ENCODE peak calls at places on chromosomes 16 and 17, in nine cellular contexts. D, W, N, R, P, C, G, A and F are unnamed samples.

GRCh38 chr16:88838566-88838965 is 18.2 kb downstream of the GALNS start:
- DNase-seq in D (no peak), W (no peak), N (no peak), R (no peak), P (no peak), C (no peak), G (no peak), A (no peak), F (no peak)

GRCh38 chr16:4933871-4934395 is 3.0 kb downstream of the PPL start:
- DNase-seq in D (no peak), W (no peak), N (no peak), R (no peak), P (no peak), C (no peak), G (no peak), A (no peak), F (no peak)

GRCh38 chr17:59349178-59349577 is 17.7 kb downstream of the YPEL2 start:
- DNase-seq in D (no peak), W (no peak), N (no peak), R (no peak), P (no peak), C (no peak), G (no peak), A (no peak), F (no peak)

GRCh38 chr16:31033709-31034492 is 543 bp downstream of the STX4 start:
- DNase-seq in D (peak), W (peak), N (peak), R (peak), P (peak), C (peak), G (peak), A (peak), F (peak)

GRCh38 chr17:77188084-77189066 is 47.6 kb downstream of the SEC14L1 start:
- DNase-seq in D (peak), W (no peak), N (no peak), R (no peak), P (no peak), C (no peak), G (no peak), A (no peak), F (no peak)

GRCh38 chr16:29743475-29743826 is 2.3 kb downstream of the C16orf54 start:
- DNase-seq in D (no peak), W (no peak), N (no peak), R (no peak), P (no peak), C (no peak), G (no peak), A (no peak), F (no peak)

GRCh38 chr16:49181812-49182211 is 99.8 kb downstream of the CBLN1 start:
- DNase-seq in D (peak), W (no peak), N (no peak), R (no peak), P (no peak), C (no peak), G (no peak), A (no peak), F (no peak)

GRCh38 chr17:71801301-71801700 is 319.5 kb upstream of the SOX9 start:
- DNase-seq in D (no peak), W (no peak), N (peak), R (peak), P (no peak), C (no peak), G (no peak), A (no peak), F (no peak)

GRCh38 chr17:37465058-37465616 is 24.6 kb upstream of the DUSP14 start:
- DNase-seq in D (no peak), W (no peak), N (peak), R (peak), P (no peak), C (no peak), G (no peak), A (no peak), F (no peak)

GRCh38 chr16:85055503-85056210 is 28.1 kb downstream of the KIAA0513 start:
- DNase-seq in D (peak), W (peak), N (peak), R (peak), P (no peak), C (no peak), G (peak), A (peak), F (no peak)

GRCh38 chr17:64148699-64149098 is 18.8 kb upstream of the ERN1 start:
- DNase-seq in D (no peak), W (no peak), N (no peak), R (no peak), P (peak), C (no peak), G (no peak), A (no peak), F (no peak)

GRCh38 chr16:80197790-80198201 is 343.0 kb upstream of the DYNLRB2 start:
- DNase-seq in D (no peak), W (no peak), N (peak), R (peak), P (peak), C (no peak), G (no peak), A (no peak), F (no peak)

GRCh38 chr16:84821179-84821578 is 1.4 kb downstream of the CRISPLD2 start:
- DNase-seq in D (no peak), W (no peak), N (no peak), R (no peak), P (no peak), C (no peak), G (no peak), A (no peak), F (no peak)

GRCh38 chr16:22955461-22956145 is 141.6 kb downstream of the HS3ST2 start:
- DNase-seq in D (no peak), W (no peak), N (no peak), R (no peak), P (no peak), C (no peak), G (peak), A (no peak), F (no peak)

GRCh38 chr17:37741334-37742113 is 3.3 kb downstream of the HNF1B start:
- DNase-seq in D (no peak), W (no peak), N (no peak), R (no peak), P (no peak), C (no peak), G (no peak), A (no peak), F (no peak)

GRCh38 chr16:80599466-80599865 is 58.7 kb downstream of the DYNLRB2 start:
- DNase-seq in D (no peak), W (no peak), N (peak), R (no peak), P (no peak), C (no peak), G (no peak), A (no peak), F (no peak)

GRCh38 chr16:4684030-4684715 is 9.2 kb upstream of the NUDT16L1 start:
- DNase-seq in D (no peak), W (no peak), N (no peak), R (no peak), P (no peak), C (no peak), G (no peak), A (no peak), F (no peak)

GRCh38 chr17:68782829-68783228 is 172.4 kb downstream of the ABCA8 start:
- DNase-seq in D (no peak), W (no peak), N (no peak), R (no peak), P (no peak), C (no peak), G (peak), A (no peak), F (no peak)

GRCh38 chr17:28641579-28641978 is 3.4 kb downstream of the BLTP2 start:
- DNase-seq in D (no peak), W (no peak), N (no peak), R (no peak), P (no peak), C (no peak), G (no peak), A (no peak), F (no peak)

GRCh38 chr16:4574919-4575705 is 19.0 kb downstream of the C16orf96 start:
- DNase-seq in D (no peak), W (no peak), N (no peak), R (no peak), P (no peak), C (no peak), G (no peak), A (no peak), F (peak)

GRCh38 chr17:76022973-76023899 is 3.9 kb downstream of the EVPL start:
- DNase-seq in D (no peak), W (no peak), N (no peak), R (no peak), P (no peak), C (no peak), G (no peak), A (no peak), F (no peak)

GRCh38 chr17:50659220-50659619 is 24.5 kb downstream of the ABCC3 start:
- DNase-seq in D (no peak), W (no peak), N (no peak), R (no peak), P (peak), C (no peak), G (no peak), A (no peak), F (no peak)

GRCh38 chr16:282944-283744 is at the start of gene PDIA2:
- DNase-seq in D (no peak), W (no peak), N (no peak), R (no peak), P (no peak), C (no peak), G (no peak), A (no peak), F (no peak)

GRCh38 chr16:50245417-50246298 is 20.7 kb upstream of the ADCY7 start:
- DNase-seq in D (peak), W (peak), N (peak), R (peak), P (peak), C (no peak), G (no peak), A (no peak), F (peak)

GRCh38 chr17:81868674-81869220 is 2.4 kb downstream of the ARHGDIA start:
- DNase-seq in D (peak), W (peak), N (peak), R (peak), P (peak), C (no peak), G (peak), A (no peak), F (peak)

DNA sequence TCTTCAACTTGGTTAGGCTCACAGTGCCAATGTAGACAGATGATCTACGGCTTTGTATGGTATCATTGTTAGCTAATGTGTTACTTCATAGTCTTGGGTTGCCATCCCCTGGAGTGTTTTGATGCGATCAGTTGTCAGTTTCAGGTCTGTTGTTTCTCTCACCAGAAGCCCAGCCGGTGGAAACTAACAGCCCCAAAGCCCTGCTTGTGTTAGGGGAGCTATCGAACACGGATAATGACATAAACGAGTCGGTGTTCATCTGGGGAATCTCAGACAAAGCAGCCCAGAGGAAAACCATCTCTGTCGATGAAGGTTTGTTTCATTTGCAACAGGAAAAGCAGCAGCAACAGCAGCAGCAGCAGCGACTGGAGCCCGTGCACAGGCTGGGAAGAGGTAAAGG is 107.4 kb upstream of the ANKFN1 start:
- DNase-seq in D (no peak), W (no peak), N (no peak), R (no peak), P (no peak), C (no peak), G (no peak), A (no peak), F (no peak)
- H3K4me3 ChIP-seq in D (no peak), W (no peak), N (no peak), R (no peak), P (no peak), C (no peak), G (no peak), A (no peak), F (no peak)

GRCh38 chr16:11082108-11082859 is 137.9 kb downstream of the CLEC16A start:
- DNase-seq in D (no peak), W (no peak), N (no peak), R (no peak), P (no peak), C (no peak), G (no peak), A (no peak), F (no peak)

GRCh38 chr16:11080999-11081630 is 136.8 kb downstream of the CLEC16A start:
- DNase-seq in D (no peak), W (no peak), N (no peak), R (no peak), P (no peak), C (no peak), G (no peak), A (no peak), F (no peak)

GRCh38 chr16:11078812-11079459 is 134.6 kb downstream of the CLEC16A start:
- DNase-seq in D (peak), W (no peak), N (peak), R (peak), P (no peak), C (no peak), G (peak), A (no peak), F (no peak)

GRCh38 chr16:11079657-11080187 is 135.4 kb downstream of the CLEC16A start:
- DNase-seq in D (no peak), W (no peak), N (peak), R (peak), P (no peak), C (no peak), G (no peak), A (no peak), F (no peak)

DNA sequence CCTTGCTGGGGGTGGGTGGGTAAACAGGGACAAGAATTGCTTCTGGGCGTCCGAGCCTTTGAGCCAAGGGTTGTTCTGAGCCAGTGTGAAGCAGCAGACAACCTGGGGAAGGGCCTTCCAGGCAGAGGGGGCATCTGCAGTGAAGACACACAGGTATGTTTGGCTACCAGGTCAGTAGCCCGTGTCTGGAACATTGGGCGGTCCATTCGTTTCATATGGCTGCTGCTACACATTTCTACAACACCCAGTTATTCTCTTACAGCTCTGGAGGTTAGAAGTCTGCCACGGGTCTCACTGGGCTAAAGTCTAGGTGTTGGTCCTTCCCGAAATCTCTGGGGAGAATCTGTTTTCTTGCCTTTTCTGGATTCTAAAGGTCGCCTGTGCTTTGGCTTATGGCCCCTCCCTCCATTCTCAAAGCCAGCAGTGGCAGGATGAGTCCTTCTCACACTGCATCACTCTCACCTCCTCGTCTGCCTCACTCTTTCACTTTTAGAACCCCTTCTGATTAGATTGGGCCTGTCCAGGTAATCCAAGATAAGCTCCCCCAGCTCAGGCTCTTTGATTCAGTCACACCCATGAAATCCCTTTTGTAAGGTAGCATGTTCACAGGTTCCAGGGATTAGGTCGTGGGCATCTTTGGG is 136.1 kb downstream of the CLEC16A start:
- DNase-seq in D (no peak), W (no peak), N (no peak), R (no peak), P (no peak), C (no peak), G (no peak), A (no peak), F (peak)
- H3K27ac ChIP-seq in D (peak), W (no peak), N (peak), R (no peak), P (no peak), C (no peak), G (peak), A (no peak), F (no peak)

DNA sequence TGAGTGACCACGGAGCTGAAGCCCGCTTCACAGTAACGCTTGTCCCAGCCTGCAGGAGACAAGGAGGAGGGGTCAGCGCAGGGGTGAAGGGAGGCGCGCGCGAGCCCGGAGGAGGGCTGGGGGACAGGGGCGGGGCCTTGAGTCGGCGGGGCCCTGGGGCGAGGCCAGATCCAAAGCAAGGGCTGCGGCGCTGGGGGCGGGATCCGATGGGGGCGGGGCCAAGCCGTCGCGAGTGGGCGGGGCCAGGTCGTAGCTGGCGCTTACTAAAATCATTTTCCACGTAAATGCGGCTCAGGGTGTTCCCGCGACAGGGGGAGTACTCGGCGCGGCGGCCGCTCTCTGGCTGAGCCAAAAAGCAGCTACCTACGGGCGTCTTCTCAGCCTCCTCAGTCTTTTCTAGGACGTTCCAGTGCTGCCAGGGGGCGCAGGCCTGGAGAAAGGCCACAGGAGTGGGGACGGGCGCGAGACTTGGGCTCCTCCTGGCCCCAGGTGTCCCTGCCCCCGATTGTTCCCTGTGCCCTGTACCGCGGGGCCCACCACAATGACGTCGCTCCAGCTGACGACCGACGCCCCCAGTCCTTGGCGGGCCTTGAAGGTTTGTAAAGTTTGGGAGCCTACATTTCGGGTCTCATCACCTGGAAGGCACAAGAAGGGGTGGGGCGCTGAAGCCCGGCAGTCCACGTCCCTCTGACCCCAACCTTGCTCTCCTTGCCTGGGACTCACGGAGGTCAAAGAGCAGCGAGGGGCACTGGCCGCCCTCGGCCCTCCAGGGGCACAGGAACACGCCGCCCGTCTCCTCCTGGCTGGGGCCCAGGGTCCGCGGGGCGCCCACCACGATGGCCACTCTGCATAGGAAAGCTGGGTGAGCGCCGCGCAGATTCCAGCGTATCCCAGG is 3.9 kb downstream of the ITGA2B start:
- DNase-seq in D (peak), W (peak), N (peak), R (peak), P (peak), C (no peak), G (peak), A (peak), F (peak)
- TF ChIP-seq CTCF in D (no peak), W (peak), N (no peak), R (peak), P (peak), C (no peak), G (no peak), A (no peak), F (peak)

GRCh38 chr17:61862105-61862574 is 1.2 kb downstream of the BRIP1 start:
- DNase-seq in D (no peak), W (peak), N (peak), R (peak), P (no peak), C (no peak), G (no peak), A (no peak), F (no peak)
- H3K4me3 ChIP-seq in D (no peak), W (peak), N (peak), R (peak), P (peak), C (no peak), G (no peak), A (peak), F (peak)

GRCh38 chr16:35745191-35745590 is 2285.8 kb downstream of the TP53TG3F start:
- DNase-seq in D (no peak), W (no peak), N (no peak), R (no peak), P (no peak), C (no peak), G (no peak), A (no peak), F (no peak)
- H3K27ac ChIP-seq in D (no peak), W (no peak), N (no peak), R (no peak), P (peak), C (no peak), G (no peak), A (no peak), F (no peak)

GRCh38 chr17:45001310-45001709 is 33.2 kb upstream of the C1QL1 start:
- DNase-seq in D (no peak), W (no peak), N (no peak), R (no peak), P (no peak), C (no peak), G (no peak), A (no peak), F (no peak)
- TF ChIP-seq CTCF in D (no peak), W (no peak), N (no peak), R (no peak), P (no peak), C (no peak), G (no peak), A (no peak), F (no peak)

GRCh38 chr16:14344945-14345344 is 273.8 kb downstream of the MRTFB start:
- DNase-seq in D (no peak), W (no peak), N (no peak), R (no peak), P (no peak), C (no peak), G (no peak), A (no peak), F (no peak)

GRCh38 chr16:14345512-14346115 is 274.5 kb downstream of the MRTFB start:
- DNase-seq in D (no peak), W (no peak), N (no peak), R (no peak), P (no peak), C (no peak), G (no peak), A (no peak), F (no peak)

GRCh38 chr16:14341324-14342225 is 270.5 kb downstream of the MRTFB start:
- DNase-seq in D (no peak), W (no peak), N (no peak), R (no peak), P (no peak), C (no peak), G (no peak), A (no peak), F (no peak)

GRCh38 chr16:14346278-14347142 is 275.4 kb downstream of the MRTFB start:
- DNase-seq in D (no peak), W (no peak), N (no peak), R (no peak), P (no peak), C (no peak), G (no peak), A (no peak), F (no peak)

DNA sequence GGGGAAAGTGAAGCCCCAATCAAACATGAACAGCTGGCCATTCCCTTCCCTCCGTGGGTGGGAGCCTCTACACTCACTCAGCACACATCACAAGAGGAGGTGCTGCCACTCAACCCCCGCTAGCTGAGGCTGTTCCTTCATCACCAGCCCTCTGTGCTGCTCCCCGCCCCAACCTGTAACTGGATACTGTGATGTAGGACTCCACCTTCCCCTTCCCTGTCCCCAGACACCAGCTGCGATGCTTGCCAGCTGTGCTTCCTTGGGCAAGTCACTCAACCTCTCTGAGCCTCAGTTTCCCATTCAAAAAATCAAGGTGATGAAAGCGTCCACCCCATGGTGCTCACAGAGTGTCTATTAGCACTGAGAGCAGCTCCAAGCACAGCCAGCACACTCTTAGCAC is 273.2 kb downstream of the MRTFB start:
- DNase-seq in D (no peak), W (peak), N (no peak), R (no peak), P (no peak), C (no peak), G (no peak), A (no peak), F (no peak)
- H3K4me3 ChIP-seq in D (no peak), W (no peak), N (no peak), R (no peak), P (no peak), C (no peak), G (no peak), A (no peak), F (no peak)

GRCh38 chr17:49509588-49509917 is 14.5 kb downstream of the NGFR start:
- DNase-seq in D (no peak), W (no peak), N (no peak), R (no peak), P (no peak), C (no peak), G (no peak), A (no peak), F (no peak)
- H3K27ac ChIP-seq in D (no peak), W (no peak), N (no peak), R (no peak), P (no peak), C (no peak), G (no peak), A (no peak), F (peak)

GRCh38 chr16:87791295-87792204 is 25.8 kb upstream of the KLHDC4 start:
- DNase-seq in D (no peak), W (no peak), N (no peak), R (no peak), P (no peak), C (no peak), G (no peak), A (no peak), F (peak)
- TF ChIP-seq CTCF in D (no peak), W (no peak), N (no peak), R (no peak), P (no peak), C (no peak), G (no peak), A (no peak), F (no peak)

GRCh38 chr17:15263206-15263579 is 1.9 kb downstream of the PMP22 start:
- DNase-seq in D (peak), W (no peak), N (peak), R (peak), P (peak), C (peak), G (peak), A (no peak), F (no peak)
- H3K4me3 ChIP-seq in D (peak), W (peak), N (peak), R (peak), P (peak), C (peak), G (peak), A (no peak), F (peak)